ENCODE peak calls at places on chromosomes 1 and 21, in ten cellular contexts. T is sigmoid colon, J is stomach, U is heart left ventricle, Q is HCT116, C is IMR-90, D is uterus, R is ovary, I is H1, X is body of pancreas. M is an unnamed sample. For H3K4me1, the result is how much of the 10 kb centered on the place peaks cover.

GRCh38 chr1:180563013-180563827 is 4.5 kb downstream of the OVAAL start:
- DNase-seq in R (no peak), C (peak), U (no peak), I (no peak), Q (no peak), X (no peak), T (no peak), D (no peak), J (no peak), M (no peak)

GRCh38 chr21:43012596-43012995 is 38.2 kb downstream of the PKNOX1 start:
- DNase-seq in U (no peak), R (no peak), T (no peak), X (no peak), J (no peak), Q (no peak), C (peak), D (no peak), I (no peak), M (no peak)

GRCh38 chr1:246200738-246201137 is 306.3 kb downstream of the SMYD3 start:
- DNase-seq in I (no peak), X (no peak), Q (no peak), T (no peak), D (no peak), C (no peak), J (no peak), U (no peak), R (no peak), M (no peak)

GRCh38 chr1:226403522-226404034 is 4.3 kb downstream of the PARP1 start:
- DNase-seq in U (no peak), J (no peak), I (no peak), Q (no peak), R (no peak), T (no peak), C (peak), D (no peak), X (no peak), M (no peak)

GRCh38 chr1:211637066-211637465 is 38.4 kb downstream of the NEK2 start:
- DNase-seq in I (no peak), T (peak), R (no peak), X (no peak), C (no peak), U (no peak), J (peak), Q (no peak), D (no peak), M (no peak)

GRCh38 chr1:11052839-11053757 is 6.1 kb upstream of the MASP2 start:
- DNase-seq in J (no peak), X (peak), U (no peak), T (no peak), D (no peak), C (no peak), I (peak), Q (no peak), R (no peak), M (no peak)

GRCh38 chr1:178946416-178946815 is 75.5 kb upstream of the ANGPTL1 start:
- DNase-seq in T (no peak), X (no peak), U (no peak), R (no peak), Q (no peak), J (no peak), I (no peak), C (no peak), D (no peak), M (peak)

GRCh38 chr21:15051652-15052554 is 12.9 kb downstream of the NRIP1 start:
- DNase-seq in U (no peak), R (no peak), C (peak), T (no peak), I (no peak), D (no peak), J (no peak), X (no peak), Q (no peak), M (no peak)

GRCh38 chr1:157597959-157598667 is at the start of gene FCRL4:
- DNase-seq in I (no peak), J (no peak), T (no peak), C (no peak), D (no peak), R (no peak), Q (no peak), U (no peak), X (no peak), M (no peak)

GRCh38 chr1:5651496-5651895 is 340.7 kb downstream of the NPHP4 start:
- DNase-seq in I (no peak), X (no peak), D (no peak), J (no peak), T (no peak), C (no peak), U (no peak), R (no peak), Q (no peak), M (peak)

GRCh38 chr1:8003431-8004112 is 22.5 kb downstream of the ERRFI1 start:
- DNase-seq in J (no peak), Q (no peak), D (no peak), C (no peak), T (no peak), I (no peak), R (no peak), U (no peak), X (peak), M (no peak)

GRCh38 chr1:78619029-78619428 is 1.2 kb upstream of the IFI44L start:
- DNase-seq in J (no peak), Q (no peak), C (no peak), R (no peak), T (no peak), D (no peak), U (no peak), I (no peak), X (no peak), M (no peak)

GRCh38 chr1:206559661-206559995 is 52.3 kb downstream of the RASSF5 start:
- DNase-seq in Q (no peak), I (no peak), T (no peak), D (no peak), X (no peak), R (no peak), J (no peak), C (no peak), U (no peak), M (no peak)
- TF ChIP-seq POLR2A in Q (no peak), I (no peak), T (no peak), D (no peak), X (no peak), R (no peak), J (no peak), C (no peak), U (no peak), M (no peak)

GRCh38 chr1:31795801-31796621 is 19.8 kb downstream of the SPOCD1 start:
- DNase-seq in R (no peak), X (no peak), D (no peak), T (peak), C (peak), U (no peak), J (peak), Q (no peak), I (no peak), M (no peak)
- H3K4me1 ChIP-seq in R (under half), X (under half), D (under half), T (under half), C (under half), U (under half), J (under half), Q (under half), I (under half), M (under half)

GRCh38 chr1:56578963-56579875 is at the start of gene PLPP3:
- DNase-seq in T (peak), J (peak), X (peak), R (peak), D (peak), C (peak), I (peak), Q (peak), U (peak), M (peak)
- TF ChIP-seq POLR2A in T (peak), J (no peak), X (peak), R (peak), D (peak), C (peak), I (peak), Q (peak), U (no peak), M (peak)

DNA sequence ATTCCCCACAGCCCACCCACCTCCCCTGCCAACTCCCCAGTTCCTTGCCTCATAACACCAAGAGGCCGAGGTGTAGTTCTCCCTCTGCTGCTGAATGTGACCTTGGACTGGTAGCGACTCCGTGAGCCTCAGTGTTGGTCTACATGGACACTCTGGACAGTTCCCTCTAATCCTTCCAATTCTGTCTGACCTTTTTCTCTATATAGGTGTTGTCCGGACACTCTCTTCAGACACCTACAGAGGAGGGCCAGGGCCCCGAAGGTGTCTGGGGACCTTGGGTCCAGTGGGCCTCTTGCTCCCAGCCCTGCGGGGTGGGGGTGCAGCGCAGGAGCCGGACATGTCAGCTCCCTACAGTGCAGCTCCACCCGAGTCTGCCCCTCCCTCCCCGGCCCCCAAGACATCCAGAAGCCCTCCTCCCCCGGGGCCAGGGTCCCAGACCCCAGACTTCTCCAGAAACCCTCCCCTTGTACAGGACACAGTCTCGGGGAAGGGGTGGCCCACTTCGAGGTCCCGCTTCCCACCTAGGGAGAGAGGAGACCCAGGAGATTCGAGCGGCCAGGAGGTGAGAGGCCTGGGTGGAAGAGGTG is 3.6 kb downstream of the ADAMTSL4 start:
- DNase-seq in R (no peak), I (no peak), D (peak), J (no peak), C (no peak), Q (no peak), T (no peak), U (no peak), X (no peak), M (no peak)
- H3K4me1 ChIP-seq in R (under half), I (under half), D (under half), J (under half), C (under half), Q (under half), T (half or more), U (under half), X (under half), M (under half)

GRCh38 chr1:94406446-94406845 is 11.7 kb upstream of the ABCD3 start:
- DNase-seq in J (no peak), C (no peak), R (no peak), D (no peak), U (no peak), Q (no peak), T (no peak), X (no peak), I (no peak), M (no peak)
- TF ChIP-seq POLR2A in J (no peak), C (no peak), R (no peak), D (no peak), U (no peak), Q (no peak), T (no peak), X (no peak), I (no peak), M (no peak)

GRCh38 chr1:200904772-200905171 is 10.1 kb downstream of the INAVA start:
- DNase-seq in X (no peak), R (no peak), J (no peak), I (no peak), T (no peak), C (no peak), U (no peak), D (no peak), Q (no peak), M (no peak)
- H3K4me1 ChIP-seq in X (under half), R (under half), J (under half), I (under half), T (under half), C (under half), U (under half), D (under half), Q (under half), M (under half)

DNA sequence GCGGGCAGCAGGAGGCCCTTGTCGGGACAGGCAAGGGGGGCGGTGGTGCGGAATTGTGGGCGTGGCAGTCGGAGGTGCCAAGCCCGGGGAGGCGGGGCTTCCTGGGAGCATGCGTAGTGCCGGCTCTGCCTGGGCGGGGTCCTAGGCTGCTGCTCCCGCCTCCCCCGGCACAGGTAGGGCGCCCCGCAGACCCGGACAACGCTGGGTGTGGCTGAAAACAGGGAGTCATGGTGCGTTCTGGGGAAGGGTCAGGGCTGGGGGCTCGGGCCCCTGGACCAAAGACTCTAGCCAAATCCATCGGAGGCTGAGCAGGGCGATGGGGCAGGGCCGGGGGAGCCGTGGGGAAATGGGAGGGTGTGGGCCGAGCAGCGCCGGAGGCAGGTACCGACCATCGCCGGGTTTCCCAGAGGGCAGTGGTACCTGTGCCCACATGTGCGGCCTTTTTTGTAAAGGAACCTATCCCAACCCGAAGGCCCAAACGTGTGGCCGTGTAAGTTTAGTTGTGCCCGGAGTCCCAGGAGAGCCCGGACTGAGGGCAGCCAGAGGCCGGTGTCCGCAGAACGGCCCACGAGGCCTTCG is 231.9 kb downstream of the SDCCAG8 start:
- DNase-seq in T (peak), J (no peak), I (no peak), U (no peak), Q (peak), D (no peak), R (no peak), X (no peak), C (no peak), M (no peak)
- TF ChIP-seq POLR2A in T (no peak), J (no peak), I (no peak), U (no peak), Q (no peak), D (no peak), R (no peak), X (no peak), C (no peak), M (no peak)